ENCODE peak calls at places on chromosomes 6 and 20, in nine cellular contexts. E, Q, F, T, J, Y, P, S and W are unnamed samples.

GRCh38 chr6:44264154-44265002 is 973 bp downstream of the NFKBIE start:
- DNase-seq in S (peak; percentile 75), F (no peak), E (no peak), J (no peak), P (peak; percentile 28), Q (no peak), T (peak; percentile 60), Y (no peak), W (no peak)

GRCh38 chr6:8627085-8627861 is 191.9 kb upstream of the SLC35B3 start:
- DNase-seq in P (no peak), S (no peak), E (peak; percentile 58), J (no peak), T (no peak), Y (no peak), Q (no peak), F (no peak), W (peak; percentile 9)

GRCh38 chr20:11769825-11770224 is 147.9 kb upstream of the BTBD3 start:
- DNase-seq in J (no peak), P (no peak), T (no peak), Y (no peak), E (no peak), Q (no peak), S (no peak), F (no peak), W (no peak)

GRCh38 chr20:49853640-49854039 is 41.0 kb downstream of the SLC9A8 start:
- DNase-seq in Q (no peak), T (no peak), S (no peak), J (no peak), F (no peak), E (peak; percentile 73), Y (no peak), P (no peak), W (no peak)

GRCh38 chr6:14040042-14040441 is 77.5 kb upstream of the CD83 start:
- DNase-seq in Q (no peak), S (no peak), Y (no peak), P (no peak), E (no peak), F (no peak), T (no peak), J (no peak), W (no peak)

GRCh38 chr6:133757330-133757729 is 131.6 kb upstream of the TCF21 start:
- DNase-seq in J (no peak), E (peak; percentile 23), F (no peak), P (no peak), T (no peak), Q (no peak), S (no peak), Y (no peak), W (no peak)

GRCh38 chr6:157592980-157593379 is 212.0 kb downstream of the ZDHHC14 start:
- DNase-seq in T (no peak), Y (no peak), E (no peak), F (no peak), J (no peak), S (no peak), P (no peak), Q (no peak), W (no peak)

GRCh38 chr6:52055451-52055850 is 32.0 kb downstream of the PKHD1 start:
- DNase-seq in T (no peak), Y (no peak), P (no peak), Q (no peak), E (no peak), F (no peak), J (no peak), S (no peak), W (no peak)

GRCh38 chr20:42392417-42392816 is 774.2 kb upstream of the CHD6 start:
- DNase-seq in J (no peak), S (peak; percentile 51), Y (no peak), Q (no peak), T (no peak), F (peak; percentile 14), P (no peak), E (no peak), W (no peak)

GRCh38 chr6:39897699-39898098 is 36.6 kb downstream of the MOCS1 start:
- DNase-seq in T (peak; percentile 50), P (no peak), S (no peak), E (no peak), Y (no peak), F (no peak), Q (peak; percentile 29), J (no peak), W (no peak)

GRCh38 chr6:138588805-138589434 is 89.6 kb upstream of the NHSL1 start:
- DNase-seq in P (peak; percentile 19), Y (peak; percentile 28), F (peak; percentile 38), T (peak; percentile 70), J (peak; percentile 14), Q (no peak), S (peak; percentile 77), E (peak; percentile 66), W (peak; percentile 89)

GRCh38 chr20:41428285-41428684 is 61.7 kb upstream of the EMILIN3 start:
- DNase-seq in P (no peak), S (no peak), E (peak; percentile 84), J (peak; percentile 31), Y (no peak), F (no peak), T (no peak), Q (no peak), W (no peak)

GRCh38 chr20:17557675-17558006 is 12.2 kb upstream of the DSTN start:
- DNase-seq in S (no peak), T (peak; percentile 44), P (no peak), F (no peak), Y (no peak), E (peak; percentile 92), J (no peak), Q (no peak), W (no peak)
- H3K4me3 ChIP-seq in S (no peak overlapping the region), T (no peak overlapping the region), P (no peak overlapping the region), F (no peak overlapping the region), Y (no peak overlapping the region), E (no peak overlapping the region), J (no peak overlapping the region), Q (peak overlapping the region; percentile 19), W (no peak overlapping the region)

DNA sequence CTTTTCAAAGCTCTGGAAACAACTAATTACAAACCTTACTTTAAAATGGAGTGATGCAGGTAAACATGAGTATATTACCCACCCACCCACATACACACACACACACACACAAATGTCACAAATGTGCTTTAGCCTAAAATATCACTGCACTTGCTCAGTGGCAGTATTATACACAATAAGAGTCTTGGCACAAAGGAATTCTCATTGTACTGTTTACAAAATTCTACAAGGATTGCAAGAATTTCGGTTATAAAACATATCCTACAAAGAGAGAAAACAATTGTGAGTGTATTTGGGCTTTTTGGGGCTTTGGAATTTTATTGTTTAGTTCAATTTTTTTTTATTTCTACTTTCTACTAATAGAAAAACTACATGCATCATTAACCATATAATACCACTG is 113.2 kb upstream of the BEND6 start:
- DNase-seq in S (no peak), J (no peak), F (no peak), T (no peak), E (no peak), Y (no peak), Q (no peak), P (no peak), W (no peak)
- H3K27ac ChIP-seq in S (no peak overlapping the region), J (no peak overlapping the region), F (peak overlapping the region; percentile 94), T (no peak overlapping the region), E (peak overlapping the region; percentile 78), Y (peak overlapping the region; percentile 98), Q (peak overlapping the region; percentile 89), P (no peak overlapping the region), W (no peak overlapping the region)

DNA sequence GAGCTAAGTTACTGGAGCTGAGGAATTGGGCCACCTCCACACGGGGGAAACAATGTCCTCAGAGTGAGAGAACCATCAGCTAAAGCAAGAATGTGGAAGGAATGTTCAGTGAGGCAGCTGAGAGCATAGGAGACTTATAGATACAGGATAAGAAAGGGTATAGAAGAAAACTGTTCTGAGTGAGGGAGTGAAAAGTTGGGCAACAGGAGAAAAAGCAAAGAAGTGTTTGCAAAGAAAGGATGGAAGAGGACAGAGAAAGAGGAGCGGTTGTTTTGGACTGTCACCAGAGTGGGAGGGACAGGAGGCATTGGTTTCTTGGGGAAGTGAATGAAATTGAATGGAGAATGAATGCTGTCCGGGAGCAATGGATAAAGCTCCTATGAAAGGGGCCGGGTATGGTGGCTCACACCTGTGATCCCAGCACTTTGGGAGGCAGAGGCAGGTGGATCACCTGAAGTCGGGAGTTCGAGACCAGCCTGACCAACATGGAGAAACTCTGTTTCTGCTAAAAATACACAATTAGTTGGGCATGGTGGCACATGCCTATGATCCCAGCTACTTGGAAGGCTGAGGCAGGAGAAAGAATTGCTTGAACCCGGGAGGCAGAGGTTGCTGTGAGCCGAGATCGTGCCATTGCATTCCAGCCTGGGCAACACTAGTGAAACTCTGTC is 296.5 kb downstream of the ADGB start:
- DNase-seq in Q (no peak), J (no peak), F (no peak), S (no peak), P (no peak), E (no peak), Y (no peak), T (no peak), W (no peak)
- H3K4me1 ChIP-seq in Q (no peaks in the 10 kb centered on the region), J (no peaks in the 10 kb centered on the region), F (no peaks in the 10 kb centered on the region), S (no peaks in the 10 kb centered on the region), P (no peaks in the 10 kb centered on the region), E (peaks cover 5% of the 10 kb centered on the region), Y (no peaks in the 10 kb centered on the region), T (no peaks in the 10 kb centered on the region), W (no peaks in the 10 kb centered on the region)

DNA sequence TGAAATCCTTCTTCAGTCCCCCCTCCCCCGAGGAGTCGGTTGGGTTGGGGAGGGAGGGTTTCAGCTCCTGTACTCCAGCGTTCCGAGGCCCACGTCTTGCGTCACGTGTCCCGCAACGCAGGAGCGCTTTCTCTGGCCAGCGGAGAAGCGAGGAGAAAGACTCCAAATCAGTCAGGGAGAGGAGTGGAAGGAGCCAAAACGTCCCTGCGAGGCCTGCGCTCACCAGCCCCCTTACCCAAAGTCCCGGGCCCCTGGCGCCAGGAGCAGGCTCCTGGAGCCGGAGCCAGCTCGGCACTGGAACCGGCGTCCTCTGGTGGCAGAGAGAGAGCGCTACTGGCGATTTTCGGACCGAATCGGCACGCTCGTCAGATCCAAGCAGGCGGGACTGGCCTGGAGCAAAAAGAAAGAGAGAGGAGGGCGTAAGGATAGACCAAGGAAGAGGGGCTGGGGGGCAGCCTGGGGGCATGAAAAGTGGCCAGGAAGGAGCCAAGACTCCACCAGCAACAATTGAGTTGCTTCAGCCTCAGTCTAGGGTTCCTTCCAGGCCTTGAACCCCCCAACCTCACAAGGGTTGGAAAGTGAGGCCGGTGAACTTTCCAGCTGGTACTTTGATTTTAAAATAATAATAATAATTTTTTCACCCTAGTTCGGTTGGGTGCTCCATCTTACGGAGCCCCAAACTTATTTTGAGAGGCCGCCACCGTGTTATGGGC is at the start of gene GNAS:
- DNase-seq in Y (peak; percentile 66), F (peak; percentile 58), S (peak; percentile 88), E (peak; percentile 56), P (no peak), Q (no peak), T (peak; percentile 52), J (no peak), W (peak; percentile 73)
- H3K4me3 ChIP-seq in Y (peak within 1 kb of the TSS; percentile 59), F (peak within 1 kb of the TSS; percentile 71), S (peak within 1 kb of the TSS; percentile 39), E (peak within 1 kb of the TSS; percentile 44), P (peak within 1 kb of the TSS; percentile 65), Q (peak within 1 kb of the TSS; percentile 43), T (peak within 1 kb of the TSS; percentile 38), J (peak within 1 kb of the TSS; percentile 61), W (peak within 1 kb of the TSS; percentile 67)